ENCODE peak calls at places on chromosomes 13 and 19, in six cellular contexts. Z is anterior cingulate cortex, J is cardiac fibroblast, G is iris pigment epithelial cell, M is ovary, Q is HTR-8/SVneo. Y is an unnamed sample.

GRCh38 chr13:28012383-28012782 is 23.9 kb upstream of the URAD start:
- DNase-seq in Z (no peak), J (no peak), G (peak), M (no peak), Q (no peak), Y (no peak)

GRCh38 chr13:111228262-111229144 is 91.9 kb upstream of the TEX29 start:
- DNase-seq in Z (no peak), J (no peak), G (peak), M (no peak), Q (no peak), Y (no peak)

GRCh38 chr19:44912854-44913253 is 1.6 kb upstream of the APOC1 start:
- DNase-seq in Z (peak), J (peak), G (no peak), M (peak), Q (no peak), Y (no peak)

GRCh38 chr19:35983177-35983576 is 11.8 kb upstream of the SDHAF1 start:
- DNase-seq in Z (no peak), J (no peak), G (no peak), M (no peak), Q (no peak), Y (no peak)

GRCh38 chr13:97911311-97912138 is 42.0 kb upstream of the IPO5 start:
- DNase-seq in Z (no peak), J (no peak), G (peak), M (no peak), Q (no peak), Y (peak)

GRCh38 chr19:6473652-6474051 is 7.9 kb downstream of the DENND1C start:
- DNase-seq in Z (no peak), J (no peak), G (no peak), M (no peak), Q (no peak), Y (no peak)

GRCh38 chr19:21328885-21329605 is at the start of gene ZNF708:
- DNase-seq in Z (peak), J (peak), G (peak), M (peak), Q (peak), Y (peak)

GRCh38 chr19:11453468-11454341 is 18.3 kb downstream of the PRKCSH start:
- DNase-seq in Z (no peak), J (no peak), G (no peak), M (no peak), Q (no peak), Y (no peak)

GRCh38 chr13:30256713-30257432 is 50.5 kb downstream of the KATNAL1 start:
- DNase-seq in Z (no peak), J (peak), G (no peak), M (no peak), Q (no peak), Y (no peak)

GRCh38 chr13:101339202-101339601 is 77.1 kb downstream of the NALCN start:
- DNase-seq in Z (no peak), J (no peak), G (no peak), M (no peak), Q (no peak), Y (no peak)

GRCh38 chr13:44465318-44465717 is 91.7 kb downstream of the SERP2 start:
- DNase-seq in Z (no peak), J (no peak), G (no peak), M (no peak), Q (no peak), Y (no peak)

GRCh38 chr13:37395544-37395943 is 203.0 kb downstream of the POSTN start:
- DNase-seq in Z (no peak), J (no peak), G (no peak), M (no peak), Q (no peak), Y (no peak)

GRCh38 chr13:29162638-29163037 is 342.5 kb downstream of the MTUS2 start:
- DNase-seq in Z (no peak), J (peak), G (peak), M (no peak), Q (peak), Y (no peak)

GRCh38 chr19:46353730-46354528 is 7.0 kb downstream of the PPP5C start:
- DNase-seq in Z (no peak), J (no peak), G (no peak), M (peak), Q (no peak), Y (no peak)

GRCh38 chr13:107035778-107036177 is 467.8 kb upstream of the ARGLU1 start:
- DNase-seq in Z (no peak), J (no peak), G (peak), M (no peak), Q (no peak), Y (no peak)

GRCh38 chr19:10858204-10858828 is 10.1 kb downstream of the C19orf38 start:
- DNase-seq in Z (no peak), J (peak), G (no peak), M (no peak), Q (no peak), Y (peak)

GRCh38 chr13:89490661-89491060 is 1819.5 kb downstream of the SLITRK5 start:
- DNase-seq in Z (no peak), J (no peak), G (peak), M (no peak), Q (no peak), Y (no peak)

GRCh38 chr19:29259153-29259552 is 46.2 kb upstream of the UQCRFS1 start:
- DNase-seq in Z (no peak), J (no peak), G (no peak), M (no peak), Q (no peak), Y (no peak)

GRCh38 chr19:39112338-39112890 is 13.2 kb upstream of the PAK4 start:
- DNase-seq in Z (no peak), J (no peak), G (no peak), M (no peak), Q (no peak), Y (no peak)

GRCh38 chr13:47908200-47908902 is 92.7 kb downstream of the SUCLA2 start:
- DNase-seq in Z (no peak), J (peak), G (peak), M (no peak), Q (no peak), Y (no peak)

GRCh38 chr19:7225741-7226140 is 68.5 kb downstream of the INSR start:
- DNase-seq in Z (no peak), J (no peak), G (no peak), M (peak), Q (no peak), Y (no peak)

GRCh38 chr19:33431986-33432385 is 58.5 kb downstream of the CEBPG start:
- DNase-seq in Z (no peak), J (no peak), G (no peak), M (no peak), Q (no peak), Y (no peak)

GRCh38 chr13:88031980-88032562 is 360.9 kb downstream of the SLITRK5 start:
- DNase-seq in Z (no peak), J (no peak), G (peak), M (no peak), Q (no peak), Y (no peak)

GRCh38 chr13:45821861-45822260 is 29.7 kb downstream of the SIAH3 start:
- DNase-seq in Z (no peak), J (no peak), G (no peak), M (no peak), Q (no peak), Y (no peak)

GRCh38 chr19:51702754-51703654 is 9.9 kb downstream of the SPACA6 start:
- DNase-seq in Z (no peak), J (no peak), G (no peak), M (peak), Q (no peak), Y (peak)

GRCh38 chr19:52535831-52536800 is 8.6 kb downstream of the ZNF808 start:
- DNase-seq in Z (peak), J (peak), G (peak), M (peak), Q (no peak), Y (peak)